ENCODE peak calls at places on chromosomes 5 and 9, in seven cellular contexts. O, U, J, Z, A, V and C are unnamed samples. For H3K9me3, the result is how much of the 10 kb centered on the place peaks cover.

GRCh38 chr9:15115702-15116639 is 191.0 kb downstream of the TTC39B start:
- DNase-seq in O (no peak), U (no peak), J (no peak), Z (peak), A (no peak), V (no peak), C (no peak)

GRCh38 chr9:128457207-128457606 is 1.4 kb downstream of the ODF2 start:
- DNase-seq in O (no peak), U (no peak), J (no peak), Z (no peak), A (no peak), V (no peak), C (no peak)

GRCh38 chr9:97475079-97475478 is 26.4 kb upstream of the TMOD1 start:
- DNase-seq in O (no peak), U (no peak), J (no peak), Z (no peak), A (no peak), V (no peak), C (no peak)

GRCh38 chr9:81565609-81566008 is 123.7 kb downstream of the TLE1 start:
- DNase-seq in O (no peak), U (no peak), J (no peak), Z (no peak), A (no peak), V (no peak), C (no peak)

GRCh38 chr5:93154551-93154950 is 426.5 kb downstream of the NR2F1-AS1 start:
- DNase-seq in O (no peak), U (no peak), J (no peak), Z (no peak), A (no peak), V (no peak), C (no peak)

GRCh38 chr9:68872026-68872501 is 141.8 kb downstream of the PRKACG start:
- DNase-seq in O (peak), U (no peak), J (no peak), Z (no peak), A (no peak), V (no peak), C (no peak)

GRCh38 chr5:633521-633955 is 21.4 kb downstream of the CEP72 start:
- DNase-seq in O (no peak), U (no peak), J (no peak), Z (no peak), A (peak), V (peak), C (no peak)

GRCh38 chr5:8981016-8981415 is 564.9 kb downstream of the SEMA5A start:
- DNase-seq in O (no peak), U (no peak), J (no peak), Z (no peak), A (no peak), V (no peak), C (no peak)

GRCh38 chr5:138408023-138408422 is 30.8 kb upstream of the REEP2 start:
- DNase-seq in O (no peak), U (no peak), J (peak), Z (no peak), A (peak), V (no peak), C (peak)

GRCh38 chr5:132019857-132020555 is 8.5 kb upstream of the ACSL6 start:
- DNase-seq in O (no peak), U (peak), J (no peak), Z (no peak), A (no peak), V (no peak), C (peak)

GRCh38 chr5:132747064-132747692 is at the start of gene CCNI2:
- DNase-seq in O (peak), U (peak), J (no peak), Z (peak), A (peak), V (peak), C (peak)

GRCh38 chr5:149581931-149582768 is 852 bp downstream of the ARHGEF37 start:
- DNase-seq in O (peak), U (no peak), J (no peak), Z (peak), A (peak), V (no peak), C (peak)

GRCh38 chr5:157748740-157749461 is 5.4 kb downstream of the LSM11 start:
- DNase-seq in O (no peak), U (no peak), J (no peak), Z (no peak), A (no peak), V (peak), C (no peak)

GRCh38 chr5:76337949-76338589 is 65.0 kb upstream of the IQGAP2 start:
- DNase-seq in O (peak), U (peak), J (peak), Z (peak), A (peak), V (peak), C (peak)

GRCh38 chr5:172005708-172006377 is 595 bp downstream of the FBXW11 start:
- DNase-seq in O (peak), U (peak), J (peak), Z (peak), A (peak), V (peak), C (peak)

GRCh38 chr5:150329038-150329437 is 26.3 kb upstream of the ARSI start:
- DNase-seq in O (no peak), U (no peak), J (no peak), Z (no peak), A (no peak), V (no peak), C (no peak)

GRCh38 chr9:132192728-132193127 is 30.9 kb downstream of the NTNG2 start:
- DNase-seq in O (no peak), U (no peak), J (no peak), Z (no peak), A (no peak), V (no peak), C (no peak)

GRCh38 chr5:60522299-60522915 is 177.6 kb downstream of the DEPDC1B start:
- DNase-seq in O (no peak), U (no peak), J (peak), Z (no peak), A (no peak), V (no peak), C (no peak)

GRCh38 chr5:91787718-91788117 is 404.6 kb upstream of the ARRDC3 start:
- DNase-seq in O (no peak), U (no peak), J (no peak), Z (no peak), A (no peak), V (no peak), C (no peak)

GRCh38 chr5:111639912-111640311 is 117.1 kb downstream of the NREP start:
- DNase-seq in O (no peak), U (no peak), J (no peak), Z (no peak), A (no peak), V (no peak), C (no peak)

GRCh38 chr5:116475232-116475828 is 99.3 kb downstream of the SEMA6A start:
- DNase-seq in O (no peak), U (no peak), J (no peak), Z (no peak), A (no peak), V (no peak), C (no peak)

GRCh38 chr9:137811283-137811870 is 66.2 kb upstream of the CACNA1B start:
- DNase-seq in O (no peak), U (no peak), J (no peak), Z (no peak), A (no peak), V (no peak), C (no peak)

GRCh38 chr9:4985376-4986266 is 549 bp downstream of the JAK2 start:
- DNase-seq in O (peak), U (no peak), J (peak), Z (peak), A (peak), V (peak), C (peak)

GRCh38 chr9:12698293-12698692 is 5.1 kb downstream of the TYRP1 start:
- DNase-seq in O (no peak), U (no peak), J (no peak), Z (no peak), A (no peak), V (no peak), C (no peak)

GRCh38 chr5:126610616-126611015 is 9.9 kb downstream of the PHAX start:
- DNase-seq in O (no peak), U (no peak), J (peak), Z (no peak), A (no peak), V (no peak), C (no peak)

DNA sequence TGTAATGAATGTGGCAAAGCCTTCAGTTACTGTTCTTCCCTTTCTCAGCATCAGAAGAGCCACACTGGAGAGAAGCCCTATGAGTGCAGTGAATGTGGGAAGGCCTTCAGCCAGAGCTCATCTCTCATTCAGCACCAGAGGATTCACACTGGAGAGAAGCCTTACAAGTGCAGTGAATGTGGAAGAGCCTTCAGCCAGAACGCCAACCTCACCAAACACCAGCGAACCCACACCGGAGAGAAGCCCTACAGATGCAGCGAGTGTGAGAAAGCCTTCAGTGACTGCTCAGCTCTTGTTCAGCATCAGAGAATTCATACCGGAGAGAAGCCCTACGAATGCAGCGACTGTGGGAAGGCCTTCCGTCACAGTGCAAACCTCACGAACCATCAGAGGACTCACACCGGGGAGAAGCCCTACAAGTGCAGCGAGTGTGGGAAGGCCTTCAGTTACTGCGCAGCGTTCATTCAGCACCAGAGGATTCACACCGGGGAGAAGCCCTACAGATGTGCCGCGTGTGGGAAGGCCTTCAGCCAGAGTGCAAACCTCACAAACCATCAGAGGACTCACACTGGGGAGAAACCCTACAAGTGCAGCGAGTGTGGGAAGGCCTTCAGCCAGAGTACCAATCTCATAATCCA is 6.8 kb downstream of the RPL12 start:
- DNase-seq in O (no peak), U (no peak), J (peak), Z (no peak), A (no peak), V (peak), C (no peak)
- H3K27ac ChIP-seq in O (no peak), U (no peak), J (peak), Z (no peak), A (no peak), V (no peak), C (no peak)

DNA sequence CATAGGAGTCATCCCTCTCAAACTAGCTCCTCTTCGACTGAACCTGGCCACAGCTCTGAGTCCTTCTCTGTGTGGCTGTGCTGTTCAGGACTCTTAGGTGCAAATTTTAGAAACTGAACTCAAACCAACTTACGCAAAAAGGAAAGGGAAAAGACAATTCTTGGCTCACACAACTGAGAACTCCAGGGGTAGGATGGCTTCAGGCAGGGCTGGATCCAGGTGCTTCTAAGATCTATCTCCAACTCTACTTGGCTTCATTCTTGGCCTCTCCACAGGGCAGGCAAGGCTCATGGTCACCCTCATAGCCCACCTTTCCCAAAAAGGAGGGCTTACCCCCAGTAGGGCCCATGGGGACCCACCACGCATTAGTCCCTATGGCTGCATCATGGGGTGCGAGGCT is 8.1 kb downstream of the ASS1 start:
- DNase-seq in O (no peak), U (no peak), J (no peak), Z (no peak), A (no peak), V (no peak), C (no peak)
- TF ChIP-seq CTCF in O (no peak), U (no peak), J (no peak), Z (no peak), A (no peak), V (no peak), C (no peak)

GRCh38 chr9:88418025-88418424 is 29.8 kb downstream of the SPIN1 start:
- DNase-seq in O (no peak), U (no peak), J (no peak), Z (no peak), A (no peak), V (no peak), C (no peak)
- H3K9me3 ChIP-seq in O (under half), U (under half), J (under half), Z (under half), A (under half), V (under half), C (under half)

DNA sequence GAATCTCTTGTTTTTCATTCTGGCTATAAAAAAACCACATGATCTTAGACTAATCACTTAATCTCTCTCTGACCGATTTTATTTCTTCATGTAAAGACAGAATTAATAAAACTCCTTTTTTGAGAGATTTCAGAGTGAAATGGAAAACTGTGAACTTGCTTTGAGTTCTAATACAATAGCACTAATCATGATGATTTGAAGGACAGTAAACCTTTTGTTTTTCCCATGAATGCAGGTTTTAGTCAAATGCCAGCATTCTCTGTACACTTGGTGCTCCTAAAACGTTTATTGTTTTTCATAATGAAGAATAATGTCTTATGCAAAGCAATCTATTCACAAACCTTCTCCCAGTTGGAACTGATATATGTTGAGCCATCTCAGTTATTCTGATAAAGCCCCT is 86.8 kb downstream of the SLC24A2 start:
- DNase-seq in O (no peak), U (no peak), J (no peak), Z (no peak), A (no peak), V (no peak), C (no peak)
- H3K27ac ChIP-seq in O (no peak), U (no peak), J (no peak), Z (no peak), A (no peak), V (no peak), C (no peak)

DNA sequence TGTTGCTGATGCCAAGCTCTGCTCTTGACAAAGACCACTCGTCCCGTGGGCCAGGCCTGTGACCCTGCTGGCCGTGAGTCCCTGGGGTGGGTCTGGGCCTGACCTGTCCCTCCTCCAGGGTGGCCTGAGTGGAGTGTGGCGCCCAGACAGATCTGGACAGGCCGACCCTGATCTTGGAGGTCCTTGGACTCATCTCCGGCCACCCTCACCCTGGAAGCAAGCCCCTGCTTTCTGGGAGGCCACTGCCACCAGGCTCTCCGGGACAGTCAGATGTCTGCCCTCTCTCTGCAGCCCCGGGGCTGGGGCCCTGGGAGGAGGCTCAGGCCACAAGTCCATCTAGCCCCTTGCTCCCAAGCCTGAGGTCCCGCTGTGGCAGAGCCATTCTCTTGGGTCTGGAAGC is 31.2 kb upstream of the TMEM250 start:
- DNase-seq in O (no peak), U (no peak), J (no peak), Z (no peak), A (no peak), V (no peak), C (no peak)
- TF ChIP-seq CTCF in O (no peak), U (no peak), J (no peak), Z (no peak), A (no peak), V (no peak), C (no peak)

GRCh38 chr5:141374627-141375026 is 936 bp downstream of the PCDHGA6 start:
- DNase-seq in O (no peak), U (no peak), J (no peak), Z (no peak), A (no peak), V (no peak), C (no peak)

GRCh38 chr5:141366016-141366896 is 2.3 kb downstream of the PCDHGA5 start:
- DNase-seq in O (no peak), U (no peak), J (no peak), Z (no peak), A (no peak), V (no peak), C (no peak)

GRCh38 chr5:141371572-141372475 is 1.8 kb downstream of the PCDHGB3 start:
- DNase-seq in O (no peak), U (no peak), J (no peak), Z (no peak), A (no peak), V (no peak), C (no peak)

GRCh38 chr5:141373673-141374317 is at the start of gene PCDHGA6:
- DNase-seq in O (no peak), U (no peak), J (peak), Z (no peak), A (no peak), V (no peak), C (no peak)

GRCh38 chr5:141369994-141370848 is at the start of gene PCDHGB3:
- DNase-seq in O (peak), U (peak), J (peak), Z (no peak), A (no peak), V (peak), C (no peak)
- H3K9me3 ChIP-seq in O (half or more), U (under half), J (under half), Z (under half), A (under half), V (half or more), C (under half)

GRCh38 chr5:160293901-160294561 is 18.3 kb downstream of the CCNJL start:
- DNase-seq in O (no peak), U (no peak), J (no peak), Z (no peak), A (no peak), V (peak), C (no peak)
- H3K27ac ChIP-seq in O (no peak), U (no peak), J (no peak), Z (peak), A (no peak), V (no peak), C (no peak)

GRCh38 chr5:57887851-57888621 is 405.4 kb upstream of the ACTBL2 start:
- DNase-seq in O (peak), U (no peak), J (peak), Z (peak), A (peak), V (peak), C (no peak)
- TF ChIP-seq CTCF in O (peak), U (no peak), J (peak), Z (peak), A (peak), V (peak), C (no peak)

GRCh38 chr9:21904371-21904770 is 89.8 kb downstream of the CDKN2A start:
- DNase-seq in O (no peak), U (no peak), J (no peak), Z (no peak), A (no peak), V (no peak), C (no peak)
- H3K9me3 ChIP-seq in O (under half), U (under half), J (under half), Z (under half), A (under half), V (under half), C (under half)

GRCh38 chr9:38109601-38110000 is 40.6 kb upstream of the SHB start:
- DNase-seq in O (no peak), U (no peak), J (no peak), Z (no peak), A (no peak), V (no peak), C (no peak)

GRCh38 chr9:38107405-38107804 is 38.4 kb upstream of the SHB start:
- DNase-seq in O (no peak), U (no peak), J (no peak), Z (no peak), A (no peak), V (no peak), C (no peak)

GRCh38 chr9:38106488-38106887 is 37.5 kb upstream of the SHB start:
- DNase-seq in O (no peak), U (no peak), J (no peak), Z (no peak), A (no peak), V (no peak), C (no peak)

GRCh38 chr9:38107811-38108304 is 38.8 kb upstream of the SHB start:
- DNase-seq in O (peak), U (no peak), J (no peak), Z (no peak), A (no peak), V (no peak), C (no peak)

GRCh38 chr9:38108326-38108725 is 39.3 kb upstream of the SHB start:
- DNase-seq in O (peak), U (no peak), J (no peak), Z (no peak), A (no peak), V (no peak), C (no peak)
- H3K27ac ChIP-seq in O (no peak), U (no peak), J (no peak), Z (no peak), A (no peak), V (no peak), C (no peak)